ENCODE peak calls at places on chromosomes 11 and 22, in eight cellular contexts. Z, W, L, N, T, J, V and K are unnamed samples.

GRCh38 chr11:94938399-94939055 is 34.8 kb downstream of the CWC15 start:
- DNase-seq in N (no peak), T (no peak), Z (peak), L (no peak), V (no peak), J (peak), W (no peak), K (no peak)

GRCh38 chr11:64998690-64999431 is 2.1 kb upstream of the BATF2 start:
- DNase-seq in J (no peak), N (no peak), W (peak), Z (no peak), L (no peak), V (peak), T (no peak), K (no peak)

GRCh38 chr11:122998727-122999370 is 17.2 kb upstream of the BSX start:
- DNase-seq in W (no peak), L (no peak), J (no peak), N (no peak), T (no peak), V (no peak), Z (no peak), K (no peak)

GRCh38 chr11:65417702-65418430 is 4.7 kb upstream of the NEAT1 start:
- DNase-seq in N (peak), V (peak), L (peak), T (peak), W (no peak), Z (peak), J (peak), K (no peak)

GRCh38 chr22:24583972-24584790 is 8.7 kb downstream of the LRRC75B start:
- DNase-seq in W (no peak), L (no peak), V (no peak), J (no peak), Z (no peak), N (no peak), T (no peak), K (no peak)

GRCh38 chr11:71338806-71339177 is 86.4 kb upstream of the SHANK2 start:
- DNase-seq in J (no peak), N (no peak), W (no peak), T (no peak), L (no peak), V (no peak), Z (no peak), K (no peak)

GRCh38 chr11:3077846-3078440 is 20.7 kb upstream of the CARS1 start:
- DNase-seq in J (no peak), T (no peak), L (no peak), Z (no peak), N (no peak), W (no peak), V (no peak), K (no peak)

GRCh38 chr11:12657336-12657735 is 16.9 kb upstream of the TEAD1 start:
- DNase-seq in V (no peak), L (peak), J (no peak), Z (no peak), T (no peak), N (no peak), W (no peak), K (no peak)

GRCh38 chr11:44456544-44457270 is 108.8 kb upstream of the CD82 start:
- DNase-seq in V (no peak), J (no peak), T (peak), W (no peak), Z (no peak), N (no peak), L (no peak), K (no peak)

GRCh38 chr11:13687271-13687670 is 18.8 kb downstream of the FAR1 start:
- DNase-seq in N (no peak), J (no peak), W (no peak), V (no peak), Z (no peak), L (peak), T (no peak), K (no peak)
- H3K27ac ChIP-seq in N (no peak), J (no peak), W (no peak), V (no peak), Z (no peak), L (no peak), T (no peak), K (no peak)

GRCh38 chr22:37306494-37306829 is 24.2 kb downstream of the CYTH4 start:
- DNase-seq in W (no peak), T (no peak), V (no peak), L (no peak), Z (no peak), N (no peak), J (no peak), K (no peak)
- H3K27ac ChIP-seq in W (no peak), T (no peak), V (peak), L (no peak), Z (no peak), N (peak), J (peak), K (no peak)

DNA sequence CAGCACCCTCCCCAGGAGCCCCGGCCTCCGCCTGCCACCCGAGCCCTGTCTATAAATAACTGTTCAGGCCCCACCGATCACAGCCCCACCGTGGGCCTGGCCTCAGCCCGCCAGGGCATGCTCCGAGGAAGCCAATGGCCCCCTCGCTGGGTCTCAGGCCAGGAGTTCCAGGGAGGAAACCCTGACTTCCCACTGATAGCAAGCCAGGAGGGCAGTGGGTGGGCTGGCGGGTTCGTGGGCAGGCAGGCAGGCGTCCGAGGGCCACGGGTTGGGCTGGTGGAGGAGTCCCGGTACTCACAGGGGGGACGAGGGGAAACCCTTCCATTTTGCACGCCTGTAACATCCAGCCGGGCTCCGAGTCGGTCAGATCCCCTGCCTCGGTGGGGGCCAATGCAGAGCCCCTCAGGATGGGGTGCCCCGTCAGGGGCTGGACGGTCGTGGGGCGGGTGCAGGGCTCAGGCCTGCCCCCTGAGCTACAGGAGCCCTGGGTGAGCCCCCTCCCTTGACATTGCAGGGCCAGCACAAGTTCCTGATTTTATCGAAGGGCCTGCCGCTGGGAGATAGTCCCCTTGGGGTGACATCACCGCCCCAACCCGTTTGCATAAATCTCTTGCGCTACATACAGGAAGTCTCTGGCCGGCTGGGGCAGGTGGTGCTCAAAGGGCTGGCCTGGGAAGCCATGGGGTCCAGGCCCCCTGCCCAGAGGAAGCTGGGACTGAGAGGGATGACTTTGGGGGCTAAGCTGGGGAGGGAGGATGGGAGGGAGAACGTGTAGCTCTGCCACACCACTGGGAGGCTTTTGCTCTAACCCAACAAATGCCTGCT is at the start of gene SPI1:
- DNase-seq in T (no peak), W (no peak), L (peak), J (peak), N (no peak), Z (peak), V (peak), K (peak)
- H3K27ac ChIP-seq in T (peak), W (no peak), L (no peak), J (peak), N (no peak), Z (peak), V (peak), K (no peak)

DNA sequence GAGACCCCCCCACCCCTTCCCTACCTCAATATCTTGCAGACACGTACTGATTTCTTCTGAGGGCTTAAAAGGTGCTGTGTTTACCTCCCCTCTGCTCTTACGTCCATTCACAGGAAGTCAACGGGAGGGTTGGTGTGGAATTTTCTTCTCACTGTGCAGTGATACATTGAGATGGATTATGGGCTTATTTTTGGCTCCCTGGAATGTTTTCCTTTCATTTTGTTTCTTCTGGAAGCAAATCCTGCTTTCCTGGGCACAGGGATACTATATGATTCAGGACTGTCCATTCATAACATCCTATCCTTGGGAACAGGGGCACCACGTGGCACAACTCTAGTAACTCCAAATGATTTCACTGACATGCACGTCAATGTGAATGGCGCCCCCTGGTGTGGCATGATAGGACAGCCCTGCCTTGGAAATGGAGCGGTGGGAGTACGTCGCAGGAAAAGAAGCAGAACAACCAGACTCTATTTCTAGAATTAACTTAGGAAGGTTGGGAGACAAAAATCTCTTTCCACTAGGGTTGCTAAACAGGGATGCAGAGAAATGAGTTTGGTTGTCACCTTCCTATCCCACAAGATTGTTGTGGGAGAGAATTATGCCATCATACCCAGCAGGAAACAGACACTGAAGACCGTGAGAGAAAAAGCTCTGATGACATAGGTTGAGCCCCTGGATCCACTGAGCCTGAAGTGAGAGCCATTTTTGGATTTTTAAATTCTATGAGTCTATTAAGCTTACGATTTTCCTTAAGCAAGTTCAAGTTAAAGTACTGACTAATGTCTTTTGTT is 146.5 kb upstream of the RAG2 start:
- DNase-seq in Z (peak), W (peak), N (peak), T (peak), J (peak), V (peak), L (peak), K (peak)
- H3K27ac ChIP-seq in Z (no peak), W (no peak), N (no peak), T (no peak), J (no peak), V (no peak), L (no peak), K (no peak)

DNA sequence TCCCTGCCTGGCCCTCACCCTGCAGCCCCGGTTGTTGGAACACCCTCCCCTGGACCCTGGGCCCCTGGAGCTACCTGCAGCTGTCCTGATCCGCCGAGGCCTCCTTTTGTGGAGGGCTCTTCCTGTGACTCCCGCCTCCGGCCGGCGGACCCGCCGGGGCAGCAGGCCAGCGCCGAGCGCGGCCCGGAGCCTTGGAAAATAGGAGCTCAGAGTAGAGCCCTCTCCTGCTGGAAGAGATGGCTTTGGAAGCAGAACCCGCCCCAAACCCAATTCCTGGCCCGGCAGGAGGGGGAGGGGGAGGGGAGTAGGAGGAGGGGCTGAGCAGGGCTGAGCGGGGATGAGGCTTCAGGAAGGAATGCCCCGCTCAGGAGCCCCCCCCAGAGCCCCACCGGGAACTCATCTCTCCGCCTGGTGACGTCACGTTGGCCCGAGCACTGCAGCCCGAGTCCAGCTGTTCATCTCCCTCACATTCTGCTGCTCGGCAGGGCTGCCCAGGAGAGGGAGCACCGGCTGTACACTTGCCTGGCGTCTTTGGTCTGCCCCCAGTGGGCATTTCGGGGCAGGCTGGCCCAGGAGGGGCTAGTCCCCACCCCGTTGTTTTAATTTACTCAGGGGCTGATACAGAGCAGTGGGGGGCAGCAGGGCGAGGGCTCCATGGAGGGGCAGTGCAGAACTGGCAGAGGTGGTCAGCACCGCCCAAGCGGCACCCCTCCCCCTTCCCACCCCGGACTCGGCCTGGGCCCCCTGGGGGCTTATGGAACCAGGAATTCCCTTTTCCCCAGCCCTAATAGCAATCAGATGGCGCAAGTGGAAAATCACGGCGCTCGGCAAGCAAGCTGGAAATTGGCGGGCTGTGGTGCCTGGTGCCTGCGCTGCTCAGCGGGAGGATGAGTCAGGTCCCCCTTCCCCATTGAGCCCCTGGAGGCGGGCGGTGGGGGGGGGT is at the start of gene MRGPRF:
- DNase-seq in J (peak), L (no peak), T (peak), Z (peak), V (no peak), W (no peak), N (peak), K (no peak)
- H3K27ac ChIP-seq in J (peak), L (no peak), T (peak), Z (no peak), V (no peak), W (no peak), N (peak), K (no peak)

DNA sequence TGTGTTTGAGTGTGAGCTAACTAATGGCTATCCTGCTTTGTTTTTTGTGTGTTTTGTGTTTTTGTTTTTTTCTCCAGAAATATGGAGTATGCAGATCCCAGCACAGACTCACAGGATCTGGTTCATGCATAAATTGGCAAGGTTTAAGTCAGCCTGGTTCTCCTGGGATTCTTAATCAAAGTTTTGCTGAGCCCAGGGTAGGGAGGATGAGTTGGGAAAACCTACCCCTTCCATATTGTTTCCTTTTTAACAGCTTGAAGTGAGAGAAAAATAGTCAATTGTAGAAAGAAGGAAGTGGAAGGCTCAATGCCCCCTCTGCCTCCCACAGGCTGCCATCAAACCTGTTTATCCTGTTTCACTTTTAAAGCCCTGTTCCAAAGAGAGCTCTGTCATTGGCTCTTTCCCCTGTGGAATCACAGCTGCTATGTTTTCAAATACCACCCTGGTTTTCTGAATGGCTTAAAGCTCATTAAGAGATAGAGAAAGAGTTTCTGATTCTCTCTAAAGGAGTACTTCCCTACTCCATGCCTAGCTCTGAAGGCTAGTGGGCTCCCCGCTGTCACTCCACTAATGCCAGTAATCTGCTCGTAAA is 23.4 kb upstream of the CADM1 start:
- DNase-seq in N (no peak), W (no peak), Z (no peak), J (no peak), L (peak), V (no peak), T (no peak), K (no peak)
- H3K27ac ChIP-seq in N (no peak), W (no peak), Z (no peak), J (no peak), L (no peak), V (no peak), T (no peak), K (no peak)